ENCODE peak calls at places on chromosomes 13 and 19, in five cellular contexts. Y is IMR-90, W is HepG2, E is SK-N-SH, T is GM12878. F is an unnamed sample.

GRCh38 chr19:39436350-39436716 is 584 bp upstream of the RPS16 start:
- DNase-seq in Y (no peak), W (no peak), E (no peak), T (no peak), F (no peak)

GRCh38 chr19:58577581-58578429 is 4.7 kb upstream of the MZF1 start:
- DNase-seq in Y (no peak), W (no peak), E (no peak), T (no peak), F (no peak)

GRCh38 chr13:80458546-80458945 is 117.6 kb upstream of the SPRY2 start:
- DNase-seq in Y (no peak), W (no peak), E (no peak), T (no peak), F (no peak)

GRCh38 chr13:48630791-48631190 is 22.9 kb upstream of the CYSLTR2 start:
- DNase-seq in Y (no peak), W (no peak), E (no peak), T (no peak), F (no peak)

GRCh38 chr13:109770436-109770835 is 15.9 kb downstream of the IRS2 start:
- DNase-seq in Y (no peak), W (no peak), E (no peak), T (no peak), F (no peak)

GRCh38 chr13:22483276-22483675 is 697.5 kb upstream of the SGCG start:
- DNase-seq in Y (no peak), W (no peak), E (no peak), T (no peak), F (no peak)

GRCh38 chr13:110361365-110361911 is 54.4 kb downstream of the COL4A2 start:
- DNase-seq in Y (peak; percentile 88), W (no peak), E (no peak), T (no peak), F (no peak)

GRCh38 chr19:55643733-55644116 is 276 bp downstream of the ZNF581 start:
- DNase-seq in Y (no peak), W (no peak), E (no peak), T (no peak), F (peak; percentile 71)

GRCh38 chr13:28147489-28147888 is 9.1 kb downstream of the PAN3 start:
- DNase-seq in Y (peak; percentile 30), W (no peak), E (no peak), T (no peak), F (no peak)

GRCh38 chr13:101618440-101619187 is 166.1 kb downstream of the ITGBL1 start:
- DNase-seq in Y (no peak), W (no peak), E (no peak), T (no peak), F (no peak)

GRCh38 chr13:111629933-111630332 is 309.5 kb downstream of the TEX29 start:
- DNase-seq in Y (no peak), W (no peak), E (no peak), T (no peak), F (no peak)

GRCh38 chr19:3693030-3693925 is 7.0 kb downstream of the PIP5K1C start:
- DNase-seq in Y (no peak), W (no peak), E (peak; percentile 23), T (no peak), F (no peak)

GRCh38 chr13:30698023-30698422 is 37.3 kb upstream of the ALOX5AP start:
- DNase-seq in Y (peak; percentile 81), W (no peak), E (peak; percentile 64), T (no peak), F (no peak)

GRCh38 chr13:91346062-91346461 is 1.4 kb upstream of the MIR17HG start:
- DNase-seq in Y (no peak), W (no peak), E (no peak), T (no peak), F (no peak)

GRCh38 chr13:80361298-80361697 is 20.4 kb upstream of the SPRY2 start:
- DNase-seq in Y (no peak), W (no peak), E (no peak), T (no peak), F (no peak)

GRCh38 chr19:11304936-11305335 is 9.0 kb downstream of the TSPAN16 start:
- DNase-seq in Y (no peak), W (no peak), E (no peak), T (no peak), F (no peak)

GRCh38 chr19:3969435-3970312 is 1.2 kb downstream of the DAPK3 start:
- DNase-seq in Y (peak; percentile 82), W (peak; percentile 54), E (no peak), T (no peak), F (peak; percentile 50)

GRCh38 chr13:77372275-77372674 is 45.4 kb upstream of the MYCBP2 start:
- DNase-seq in Y (no peak), W (no peak), E (no peak), T (no peak), F (no peak)

GRCh38 chr19:13808856-13809255 is 13.6 kb downstream of the ZSWIM4 start:
- DNase-seq in Y (no peak), W (no peak), E (no peak), T (no peak), F (no peak)

GRCh38 chr13:66937423-66937822 is 292.7 kb downstream of the PCDH9 start:
- DNase-seq in Y (no peak), W (no peak), E (no peak), T (no peak), F (peak; percentile 2)

GRCh38 chr19:30784850-30785459 is 412.8 kb downstream of the ZNF536 start:
- DNase-seq in Y (peak; percentile 26), W (peak; percentile 16), E (no peak), T (no peak), F (peak; percentile 69)

GRCh38 chr19:5148794-5149190 is 179.9 kb downstream of the KDM4B start:
- DNase-seq in Y (no peak), W (no peak), E (no peak), T (no peak), F (no peak)

GRCh38 chr19:35731353-35731752 is 10.9 kb downstream of the IGFLR1 start:
- DNase-seq in Y (no peak), W (no peak), E (no peak), T (no peak), F (no peak)

GRCh38 chr19:18905520-18906236 is 9.7 kb upstream of the CERS1 start:
- DNase-seq in Y (no peak), W (no peak), E (no peak), T (no peak), F (no peak)

GRCh38 chr19:3850320-3850972 is 18.4 kb downstream of the ZFR2 start:
- DNase-seq in Y (no peak), W (no peak), E (no peak), T (no peak), F (no peak)

GRCh38 chr13:32840840-32841713 is 175.1 kb upstream of the KL start:
- DNase-seq in Y (no peak), W (no peak), E (no peak), T (peak; percentile 70), F (no peak)

GRCh38 chr19:7831452-7831851 is 1.4 kb downstream of the EVI5L start:
- DNase-seq in Y (peak; percentile 34), W (peak; percentile 70), E (no peak), T (no peak), F (peak; percentile 72)

GRCh38 chr19:7830823-7831222 is 805 bp downstream of the EVI5L start:
- DNase-seq in Y (no peak), W (no peak), E (no peak), T (no peak), F (no peak)

GRCh38 chr19:7833225-7834156 is 3.5 kb downstream of the EVI5L start:
- DNase-seq in Y (peak; percentile 33), W (peak; percentile 29), E (no peak), T (no peak), F (peak; percentile 66)

GRCh38 chr19:7832009-7832408 is 2.0 kb downstream of the EVI5L start:
- DNase-seq in Y (no peak), W (no peak), E (no peak), T (no peak), F (no peak)

GRCh38 chr19:7832781-7833180 is 2.8 kb downstream of the EVI5L start:
- DNase-seq in Y (no peak), W (no peak), E (no peak), T (no peak), F (no peak)
- TF ChIP-seq MXI1 in Y (no peak), W (no peak), E (no peak), T (no peak), F (no peak)

GRCh38 chr13:50392977-50393376 is 377.7 kb downstream of the KCNRG start:
- DNase-seq in Y (no peak), W (no peak), E (no peak), T (no peak), F (no peak)
- TF ChIP-seq MXI1 in Y (no peak), W (no peak), E (no peak), T (no peak), F (no peak)

DNA sequence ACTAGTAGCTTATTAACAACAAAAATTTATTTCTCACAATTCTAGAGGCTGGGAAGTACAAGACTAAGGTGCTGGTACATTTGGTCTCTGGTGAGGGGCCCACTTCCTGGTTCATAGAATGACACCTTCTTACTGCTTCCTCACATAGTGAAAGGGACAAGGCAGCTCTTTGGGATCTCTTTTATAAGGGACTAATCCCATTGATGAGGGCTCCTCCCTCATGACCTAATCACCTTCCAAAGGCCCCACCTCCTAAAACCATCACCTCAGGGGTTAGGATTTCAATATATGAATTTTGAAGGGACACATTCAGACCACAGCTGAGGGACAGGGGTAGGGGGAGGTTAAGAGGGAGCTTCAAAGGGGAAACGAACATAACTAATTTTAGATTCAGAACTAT is 20.3 kb downstream of the SPART start:
- DNase-seq in Y (no peak), W (no peak), E (no peak), T (no peak), F (no peak)
- TF ChIP-seq MXI1 in Y (no peak), W (no peak), E (no peak), T (no peak), F (no peak)

DNA sequence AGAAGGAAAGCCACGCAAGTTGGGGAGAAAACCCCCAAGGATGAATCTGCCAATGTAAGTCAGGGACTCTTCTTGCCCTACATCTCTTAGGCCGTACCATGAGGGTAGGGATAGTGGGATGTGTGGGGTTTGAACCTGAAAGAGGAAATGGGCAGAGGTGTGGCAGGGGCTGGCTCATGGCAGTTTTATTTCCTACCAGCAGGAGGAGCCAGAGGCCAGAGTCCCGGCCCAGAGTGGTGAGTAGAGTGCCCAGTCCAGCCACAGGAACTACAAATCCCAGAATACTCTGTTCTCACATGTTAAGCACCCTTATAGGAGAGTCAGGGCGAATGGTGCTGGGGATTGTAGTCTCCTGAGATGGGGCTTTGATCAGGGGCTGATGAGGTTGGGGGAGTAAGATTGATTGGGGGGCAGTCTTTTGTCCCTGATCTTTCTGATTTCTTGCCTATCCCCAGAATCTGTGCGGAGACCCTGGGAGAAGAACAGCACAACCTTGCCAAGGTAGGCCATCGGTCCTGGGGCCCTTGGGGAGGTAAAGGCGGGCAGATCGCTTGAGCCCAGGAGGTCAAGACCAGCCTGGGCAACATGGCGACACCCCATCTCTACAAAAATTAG is 16.5 kb downstream of the VASP start:
- DNase-seq in Y (peak; percentile 80), W (peak; percentile 82), E (peak; percentile 94), T (peak; percentile 57), F (peak; percentile 77)
- TF ChIP-seq MXI1 in Y (peak; percentile 27), W (no peak), E (no peak), T (peak; percentile 65), F (no peak)

GRCh38 chr13:97934590-97934989 is 18.9 kb upstream of the IPO5 start:
- DNase-seq in Y (no peak), W (no peak), E (no peak), T (no peak), F (no peak)
- TF ChIP-seq MXI1 in Y (no peak), W (no peak), E (no peak), T (no peak), F (no peak)